ENCODE peak calls at places on chromosomes 5 and 9, in seven cellular contexts. One of them, this sample, is unnamed.

GRCh38 chr9:34710023-34710422 is at the start of gene CCL21:
- DNase-seq in PC-3: no peak
- DNase-seq in Calu3: no peak
- DNase-seq in Caco-2: no peak
- DNase-seq in choroid plexus epithelial cell: no peak
- DNase-seq in Panc1: no peak
- DNase-seq in RWPE1: no peak
- DNase-seq in this sample: no peak

GRCh38 chr9:38110476-38110875 is 41.4 kb upstream of the SHB start:
- DNase-seq in Calu3: no peak
- DNase-seq in Caco-2: no peak
- DNase-seq in choroid plexus epithelial cell: no peak
- DNase-seq in RWPE1: no peak
- DNase-seq in PC-3: no peak
- DNase-seq in Panc1: no peak
- DNase-seq in this sample: no peak

GRCh38 chr5:111685969-111686368 is 71.0 kb downstream of the NREP start:
- DNase-seq in RWPE1: no peak
- DNase-seq in Calu3: no peak
- DNase-seq in Panc1: no peak
- DNase-seq in Caco-2: peak; percentile 7
- DNase-seq in PC-3: peak; percentile 65
- DNase-seq in choroid plexus epithelial cell: peak; percentile 31
- DNase-seq in this sample: no peak

GRCh38 chr9:21813575-21814473 is 11.4 kb downstream of the MTAP start:
- DNase-seq in PC-3: peak; percentile 85
- DNase-seq in RWPE1: peak; percentile 59
- DNase-seq in Calu3: peak; percentile 55
- DNase-seq in Panc1: peak; percentile 64
- DNase-seq in choroid plexus epithelial cell: peak; percentile 93
- DNase-seq in Caco-2: peak; percentile 69
- DNase-seq in this sample: peak; percentile 68

GRCh38 chr5:14213813-14214585 is 70.9 kb downstream of the TRIO start:
- DNase-seq in choroid plexus epithelial cell: no peak
- DNase-seq in PC-3: no peak
- DNase-seq in Caco-2: no peak
- DNase-seq in Calu3: no peak
- DNase-seq in RWPE1: no peak
- DNase-seq in Panc1: no peak
- DNase-seq in this sample: no peak

GRCh38 chr5:3701694-3702093 is 106.1 kb downstream of the IRX1 start:
- DNase-seq in Caco-2: no peak
- DNase-seq in PC-3: no peak
- DNase-seq in Calu3: no peak
- DNase-seq in RWPE1: no peak
- DNase-seq in Panc1: no peak
- DNase-seq in choroid plexus epithelial cell: no peak
- DNase-seq in this sample: no peak

GRCh38 chr9:123530244-123530643 is 174.2 kb downstream of the CRB2 start:
- DNase-seq in PC-3: no peak
- DNase-seq in choroid plexus epithelial cell: no peak
- DNase-seq in Panc1: no peak
- DNase-seq in Caco-2: no peak
- DNase-seq in RWPE1: no peak
- DNase-seq in Calu3: no peak
- DNase-seq in this sample: no peak

GRCh38 chr5:137034213-137034612 is 464.9 kb downstream of the SPOCK1 start:
- DNase-seq in Panc1: no peak
- DNase-seq in Caco-2: no peak
- DNase-seq in Calu3: no peak
- DNase-seq in PC-3: no peak
- DNase-seq in choroid plexus epithelial cell: no peak
- DNase-seq in RWPE1: no peak
- DNase-seq in this sample: no peak

GRCh38 chr5:23139338-23140171 is 286.4 kb upstream of the CDH12 start:
- DNase-seq in RWPE1: peak; percentile 23
- DNase-seq in Panc1: no peak
- DNase-seq in choroid plexus epithelial cell: peak; percentile 48
- DNase-seq in Calu3: no peak
- DNase-seq in PC-3: peak; percentile 56
- DNase-seq in Caco-2: peak; percentile 10
- DNase-seq in this sample: no peak

GRCh38 chr9:20292002-20292401 is 330.3 kb downstream of the MLLT3 start:
- DNase-seq in choroid plexus epithelial cell: peak; percentile 46
- DNase-seq in Panc1: no peak
- DNase-seq in RWPE1: peak; percentile 69
- DNase-seq in Caco-2: no peak
- DNase-seq in Calu3: no peak
- DNase-seq in PC-3: no peak
- DNase-seq in this sample: no peak

GRCh38 chr5:146717951-146718350 is 160.6 kb downstream of the PPP2R2B start:
- DNase-seq in RWPE1: no peak
- DNase-seq in choroid plexus epithelial cell: no peak
- DNase-seq in Calu3: no peak
- DNase-seq in Panc1: no peak
- DNase-seq in PC-3: no peak
- DNase-seq in Caco-2: no peak
- DNase-seq in this sample: no peak

GRCh38 chr5:74310386-74310785 is 330.1 kb downstream of the ENC1 start:
- DNase-seq in Panc1: no peak
- DNase-seq in Calu3: no peak
- DNase-seq in choroid plexus epithelial cell: peak; percentile 10
- DNase-seq in RWPE1: peak; percentile 33
- DNase-seq in Caco-2: no peak
- DNase-seq in PC-3: peak; percentile 50
- DNase-seq in this sample: no peak

GRCh38 chr9:131709741-131710499 is 30.0 kb downstream of the RAPGEF1 start:
- DNase-seq in Panc1: no peak
- DNase-seq in choroid plexus epithelial cell: peak; percentile 52
- DNase-seq in PC-3: no peak
- DNase-seq in Calu3: no peak
- DNase-seq in RWPE1: peak; percentile 54
- DNase-seq in Caco-2: no peak
- DNase-seq in this sample: no peak

GRCh38 chr9:34546834-34547827 is 24.3 kb upstream of the ENHO start:
- DNase-seq in PC-3: peak; percentile 74
- DNase-seq in Caco-2: peak; percentile 67
- DNase-seq in RWPE1: peak; percentile 41
- DNase-seq in Calu3: peak; percentile 70
- DNase-seq in choroid plexus epithelial cell: peak; percentile 83
- DNase-seq in Panc1: no peak
- DNase-seq in this sample: peak; percentile 10

GRCh38 chr9:134623408-134624066 is 18.1 kb upstream of the COL5A1 start:
- DNase-seq in Caco-2: no peak
- DNase-seq in choroid plexus epithelial cell: no peak
- DNase-seq in Calu3: no peak
- DNase-seq in PC-3: no peak
- DNase-seq in Panc1: no peak
- DNase-seq in RWPE1: no peak
- DNase-seq in this sample: no peak

DNA sequence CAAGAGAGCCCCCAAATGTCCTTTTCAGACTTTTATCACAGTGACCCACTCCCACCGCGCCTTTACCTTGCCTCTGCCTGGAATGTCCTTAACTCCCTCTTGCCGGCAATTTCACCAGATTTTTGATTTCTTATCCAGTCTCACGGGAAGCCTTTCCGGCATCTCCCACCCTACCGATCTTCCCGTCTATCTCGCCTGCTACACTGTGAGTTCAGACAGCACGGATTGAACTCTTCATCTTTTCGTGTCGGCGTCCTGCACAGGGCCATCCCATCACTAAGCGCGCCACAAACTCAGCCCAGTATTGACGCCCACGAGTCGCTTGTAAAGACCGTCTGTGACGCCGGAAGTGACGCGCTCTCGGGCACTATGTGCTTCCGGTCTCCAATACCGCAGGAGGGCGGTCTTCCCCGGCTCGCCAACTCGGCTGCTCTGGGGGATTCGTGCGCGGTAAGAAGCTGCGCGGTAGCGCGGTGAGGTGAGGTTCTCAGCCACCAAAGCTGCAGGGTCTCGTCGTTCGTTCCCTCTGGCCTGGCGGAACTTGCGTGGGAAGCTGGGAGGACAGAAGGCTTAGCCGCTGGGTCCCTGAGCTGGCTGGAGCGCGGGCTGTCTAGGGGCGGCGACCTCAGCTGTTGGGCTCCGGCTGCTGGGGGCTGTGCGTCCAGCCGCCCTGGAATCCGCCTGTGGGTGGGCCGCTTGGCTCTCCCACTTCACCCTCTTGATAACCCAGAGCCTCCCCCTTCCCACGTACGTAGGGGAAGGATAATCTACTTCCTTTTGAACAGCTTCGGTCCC is at the start of gene ZCCHC9:
- DNase-seq in Caco-2: peak; percentile 92
- DNase-seq in Panc1: no peak
- DNase-seq in PC-3: peak; percentile 90
- DNase-seq in Calu3: peak; percentile 92
- DNase-seq in choroid plexus epithelial cell: peak; percentile 97
- DNase-seq in RWPE1: peak; percentile 91
- DNase-seq in this sample: peak; percentile 84
- TF ChIP-seq CTCF in Caco-2: no peak
- TF ChIP-seq CTCF in Panc1: peak; percentile 22
- TF ChIP-seq CTCF in PC-3: peak; percentile 11
- TF ChIP-seq CTCF in Calu3: no peak
- TF ChIP-seq CTCF in choroid plexus epithelial cell: peak; percentile 47
- TF ChIP-seq CTCF in RWPE1: no peak
- TF ChIP-seq CTCF in this sample: peak; percentile 39

DNA sequence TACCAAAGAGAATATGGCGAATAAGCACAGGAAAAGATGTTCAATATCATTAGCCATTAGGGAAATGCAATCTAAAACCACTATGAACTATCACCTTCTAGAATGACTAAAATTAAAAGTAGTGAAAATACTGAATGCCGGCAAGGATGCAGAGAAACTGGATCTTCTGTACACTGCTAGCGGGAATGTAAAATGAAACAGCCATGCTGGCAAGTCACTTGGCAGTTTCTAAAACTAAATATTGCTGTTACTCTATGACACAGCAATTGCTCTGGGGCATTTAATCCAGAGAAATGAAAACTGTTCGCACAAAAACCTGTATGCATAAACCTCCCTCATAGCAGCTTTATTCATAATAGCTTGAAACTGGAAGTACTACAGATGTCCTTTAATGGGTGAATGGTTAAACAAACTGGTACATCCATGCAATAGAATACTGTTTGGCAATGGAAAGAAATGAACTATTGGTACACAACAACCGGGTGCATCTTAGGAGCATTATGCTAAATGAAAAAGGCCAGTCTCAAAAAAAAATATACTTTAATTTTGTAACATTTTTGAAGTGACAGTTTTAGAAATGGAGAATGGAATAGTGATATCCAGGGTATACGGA is 167.2 kb downstream of the ARHGAP26 start:
- DNase-seq in choroid plexus epithelial cell: no peak
- DNase-seq in Panc1: no peak
- DNase-seq in PC-3: no peak
- DNase-seq in Caco-2: no peak
- DNase-seq in Calu3: no peak
- DNase-seq in RWPE1: no peak
- DNase-seq in this sample: no peak
- TF ChIP-seq CTCF in choroid plexus epithelial cell: no peak
- TF ChIP-seq CTCF in Panc1: no peak
- TF ChIP-seq CTCF in PC-3: no peak
- TF ChIP-seq CTCF in Caco-2: no peak
- TF ChIP-seq CTCF in Calu3: no peak
- TF ChIP-seq CTCF in RWPE1: no peak
- TF ChIP-seq CTCF in this sample: no peak

GRCh38 chr5:53996008-53996407 is 314.4 kb downstream of the ARL15 start:
- DNase-seq in Caco-2: no peak
- DNase-seq in RWPE1: no peak
- DNase-seq in choroid plexus epithelial cell: no peak
- DNase-seq in Calu3: no peak
- DNase-seq in Panc1: no peak
- DNase-seq in PC-3: no peak
- DNase-seq in this sample: no peak

GRCh38 chr5:53994148-53994547 is 316.2 kb downstream of the ARL15 start:
- DNase-seq in choroid plexus epithelial cell: peak; percentile 74
- DNase-seq in Calu3: no peak
- DNase-seq in RWPE1: peak; percentile 16
- DNase-seq in Panc1: no peak
- DNase-seq in Caco-2: no peak
- DNase-seq in PC-3: no peak
- DNase-seq in this sample: peak; percentile 30

GRCh38 chr5:53987091-53987490 is 323.3 kb downstream of the ARL15 start:
- DNase-seq in PC-3: no peak
- DNase-seq in RWPE1: no peak
- DNase-seq in Panc1: no peak
- DNase-seq in choroid plexus epithelial cell: no peak
- DNase-seq in Caco-2: no peak
- DNase-seq in Calu3: no peak
- DNase-seq in this sample: no peak

DNA sequence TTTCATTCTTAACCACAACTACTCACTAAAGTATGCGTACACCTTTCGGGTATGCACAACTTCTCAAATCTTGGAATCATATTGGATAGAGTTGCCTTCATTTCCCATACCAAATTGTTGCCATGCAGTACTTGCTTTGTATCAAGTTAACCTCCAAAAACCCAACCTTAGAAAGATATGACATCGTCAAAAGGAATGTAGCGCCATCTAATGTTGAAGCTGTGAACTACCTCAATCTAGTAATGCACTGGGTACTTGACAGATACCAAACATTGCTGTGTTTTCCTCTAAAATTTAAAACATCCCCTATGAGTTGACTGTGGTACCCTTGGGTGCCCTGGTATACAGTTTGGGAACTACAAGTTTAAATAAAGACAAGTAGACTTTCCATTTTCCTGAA is 318.4 kb downstream of the ARL15 start:
- DNase-seq in RWPE1: no peak
- DNase-seq in Caco-2: no peak
- DNase-seq in PC-3: no peak
- DNase-seq in Panc1: no peak
- DNase-seq in Calu3: no peak
- DNase-seq in choroid plexus epithelial cell: peak; percentile 34
- DNase-seq in this sample: no peak
- TF ChIP-seq CTCF in RWPE1: no peak
- TF ChIP-seq CTCF in Caco-2: peak; percentile 55
- TF ChIP-seq CTCF in PC-3: peak; percentile 51
- TF ChIP-seq CTCF in Panc1: peak; percentile 32
- TF ChIP-seq CTCF in Calu3: no peak
- TF ChIP-seq CTCF in choroid plexus epithelial cell: peak; percentile 48
- TF ChIP-seq CTCF in this sample: no peak

DNA sequence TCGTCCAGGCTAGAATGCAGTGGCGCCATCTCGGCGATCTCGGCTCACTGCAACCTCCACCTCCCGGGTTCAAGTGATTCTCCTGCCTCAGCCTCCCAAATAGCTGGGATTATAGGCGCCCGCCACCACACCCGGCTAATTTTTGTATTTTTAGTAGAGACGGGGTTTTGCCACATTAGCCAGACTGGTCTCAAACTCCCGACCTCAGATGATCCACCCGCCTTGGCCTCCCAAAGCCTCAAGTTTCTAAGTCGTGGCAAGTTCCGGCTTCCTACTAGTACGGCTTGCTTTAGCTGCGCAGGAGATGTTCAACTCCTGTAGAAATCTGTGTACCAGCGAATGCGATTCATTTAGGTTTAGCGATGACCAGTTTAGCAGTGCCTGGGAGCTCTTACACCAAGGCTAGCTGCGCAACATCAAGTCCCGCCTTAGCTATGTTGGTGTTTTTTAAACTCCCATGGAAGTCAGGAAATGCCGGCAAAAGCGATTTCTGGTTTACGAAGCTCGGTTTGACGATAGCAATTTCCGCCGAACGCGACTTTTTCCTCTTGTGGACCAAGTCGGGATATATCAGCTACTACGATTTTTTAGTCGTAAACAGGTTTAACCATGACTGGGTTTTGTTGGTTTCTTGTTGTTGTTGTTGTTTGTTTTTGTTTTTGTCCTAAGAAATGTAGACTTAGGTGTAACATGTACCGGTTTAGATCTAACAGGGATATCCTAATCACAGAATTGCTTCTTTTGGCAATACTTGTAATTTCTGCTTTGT is 46.4 kb downstream of the ANXA2R start:
- DNase-seq in PC-3: no peak
- DNase-seq in Panc1: no peak
- DNase-seq in Calu3: no peak
- DNase-seq in RWPE1: no peak
- DNase-seq in Caco-2: no peak
- DNase-seq in choroid plexus epithelial cell: peak; percentile 89
- DNase-seq in this sample: peak; percentile 66
- TF ChIP-seq CTCF in PC-3: no peak
- TF ChIP-seq CTCF in Panc1: no peak
- TF ChIP-seq CTCF in Calu3: no peak
- TF ChIP-seq CTCF in RWPE1: no peak
- TF ChIP-seq CTCF in Caco-2: no peak
- TF ChIP-seq CTCF in choroid plexus epithelial cell: peak; percentile 1
- TF ChIP-seq CTCF in this sample: no peak